ENCODE peak calls at places on chromosomes 2 and 18, in ten cellular contexts. One of them, this sample, is unnamed. For H3K9me3, the result is how much of the 10 kb centered on the place peaks cover.

GRCh38 chr2:73489053-73489452 is 103.4 kb downstream of the ALMS1 start:
- DNase-seq in neural progenitor cell: no peak
- DNase-seq in tibial nerve: no peak
- DNase-seq in OCI-LY7: no peak
- DNase-seq in Caco-2: no peak
- DNase-seq in CD8-positive, alpha-beta memory T cell: no peak
- DNase-seq in psoas muscle: no peak
- DNase-seq in CD4-positive, CD25-positive, alpha-beta regulatory T cell: no peak
- DNase-seq in uterus: no peak
- DNase-seq in body of pancreas: no peak
- DNase-seq in this sample: no peak

GRCh38 chr2:234952270-234953115 is 676 bp downstream of the SH3BP4 start:
- DNase-seq in neural progenitor cell: peak
- DNase-seq in body of pancreas: peak
- DNase-seq in CD4-positive, CD25-positive, alpha-beta regulatory T cell: no peak
- DNase-seq in CD8-positive, alpha-beta memory T cell: no peak
- DNase-seq in Caco-2: peak
- DNase-seq in uterus: no peak
- DNase-seq in OCI-LY7: no peak
- DNase-seq in tibial nerve: no peak
- DNase-seq in psoas muscle: no peak
- DNase-seq in this sample: no peak

GRCh38 chr2:113700186-113700841 is 56.1 kb downstream of the SLC35F5 start:
- DNase-seq in psoas muscle: no peak
- DNase-seq in Caco-2: peak
- DNase-seq in uterus: no peak
- DNase-seq in CD8-positive, alpha-beta memory T cell: peak
- DNase-seq in body of pancreas: no peak
- DNase-seq in neural progenitor cell: no peak
- DNase-seq in CD4-positive, CD25-positive, alpha-beta regulatory T cell: no peak
- DNase-seq in tibial nerve: no peak
- DNase-seq in OCI-LY7: peak
- DNase-seq in this sample: no peak

GRCh38 chr2:217489145-217489960 is 513.4 kb downstream of the TNS1 start:
- DNase-seq in Caco-2: no peak
- DNase-seq in uterus: peak
- DNase-seq in CD4-positive, CD25-positive, alpha-beta regulatory T cell: no peak
- DNase-seq in neural progenitor cell: peak
- DNase-seq in OCI-LY7: no peak
- DNase-seq in CD8-positive, alpha-beta memory T cell: no peak
- DNase-seq in body of pancreas: no peak
- DNase-seq in psoas muscle: no peak
- DNase-seq in tibial nerve: no peak
- DNase-seq in this sample: no peak

GRCh38 chr2:70901235-70902066 is 34.2 kb upstream of the ATP6V1B1 start:
- DNase-seq in tibial nerve: no peak
- DNase-seq in CD4-positive, CD25-positive, alpha-beta regulatory T cell: no peak
- DNase-seq in Caco-2: no peak
- DNase-seq in neural progenitor cell: peak
- DNase-seq in CD8-positive, alpha-beta memory T cell: no peak
- DNase-seq in body of pancreas: peak
- DNase-seq in OCI-LY7: no peak
- DNase-seq in psoas muscle: no peak
- DNase-seq in uterus: no peak
- DNase-seq in this sample: no peak

GRCh38 chr2:109087055-109087663 is 41.8 kb upstream of the SH3RF3 start:
- DNase-seq in CD8-positive, alpha-beta memory T cell: no peak
- DNase-seq in Caco-2: no peak
- DNase-seq in psoas muscle: no peak
- DNase-seq in OCI-LY7: no peak
- DNase-seq in body of pancreas: no peak
- DNase-seq in CD4-positive, CD25-positive, alpha-beta regulatory T cell: no peak
- DNase-seq in tibial nerve: no peak
- DNase-seq in uterus: no peak
- DNase-seq in neural progenitor cell: no peak
- DNase-seq in this sample: no peak

GRCh38 chr2:26740890-26741302 is 23.2 kb upstream of the SLC35F6 start:
- DNase-seq in tibial nerve: no peak
- DNase-seq in OCI-LY7: no peak
- DNase-seq in body of pancreas: no peak
- DNase-seq in CD4-positive, CD25-positive, alpha-beta regulatory T cell: no peak
- DNase-seq in psoas muscle: no peak
- DNase-seq in CD8-positive, alpha-beta memory T cell: peak
- DNase-seq in neural progenitor cell: peak
- DNase-seq in uterus: no peak
- DNase-seq in Caco-2: no peak
- DNase-seq in this sample: no peak

GRCh38 chr2:43488737-43489136 is 107.1 kb downstream of the THADA start:
- DNase-seq in CD4-positive, CD25-positive, alpha-beta regulatory T cell: no peak
- DNase-seq in body of pancreas: no peak
- DNase-seq in psoas muscle: no peak
- DNase-seq in tibial nerve: no peak
- DNase-seq in uterus: no peak
- DNase-seq in OCI-LY7: no peak
- DNase-seq in neural progenitor cell: no peak
- DNase-seq in Caco-2: no peak
- DNase-seq in CD8-positive, alpha-beta memory T cell: no peak
- DNase-seq in this sample: no peak

GRCh38 chr2:52368141-52368540 is 1336.2 kb upstream of the NRXN1 start:
- DNase-seq in CD4-positive, CD25-positive, alpha-beta regulatory T cell: no peak
- DNase-seq in body of pancreas: no peak
- DNase-seq in psoas muscle: no peak
- DNase-seq in neural progenitor cell: no peak
- DNase-seq in OCI-LY7: no peak
- DNase-seq in uterus: no peak
- DNase-seq in CD8-positive, alpha-beta memory T cell: no peak
- DNase-seq in tibial nerve: no peak
- DNase-seq in Caco-2: no peak
- DNase-seq in this sample: no peak

GRCh38 chr2:69298261-69298660 is 88.8 kb downstream of the GFPT1 start:
- DNase-seq in OCI-LY7: no peak
- DNase-seq in CD8-positive, alpha-beta memory T cell: no peak
- DNase-seq in tibial nerve: no peak
- DNase-seq in CD4-positive, CD25-positive, alpha-beta regulatory T cell: no peak
- DNase-seq in neural progenitor cell: no peak
- DNase-seq in psoas muscle: no peak
- DNase-seq in uterus: no peak
- DNase-seq in body of pancreas: no peak
- DNase-seq in Caco-2: no peak
- DNase-seq in this sample: no peak

GRCh38 chr2:206642075-206643025 is at the start of gene FAM237A:
- DNase-seq in OCI-LY7: peak
- DNase-seq in CD4-positive, CD25-positive, alpha-beta regulatory T cell: no peak
- DNase-seq in uterus: no peak
- DNase-seq in psoas muscle: peak
- DNase-seq in Caco-2: peak
- DNase-seq in neural progenitor cell: peak
- DNase-seq in tibial nerve: no peak
- DNase-seq in body of pancreas: peak
- DNase-seq in CD8-positive, alpha-beta memory T cell: no peak
- DNase-seq in this sample: no peak

GRCh38 chr2:172285760-172286159 is 141.6 kb upstream of the ITGA6 start:
- DNase-seq in body of pancreas: no peak
- DNase-seq in CD4-positive, CD25-positive, alpha-beta regulatory T cell: no peak
- DNase-seq in OCI-LY7: no peak
- DNase-seq in CD8-positive, alpha-beta memory T cell: no peak
- DNase-seq in tibial nerve: no peak
- DNase-seq in uterus: no peak
- DNase-seq in psoas muscle: no peak
- DNase-seq in Caco-2: no peak
- DNase-seq in neural progenitor cell: no peak
- DNase-seq in this sample: no peak
- H3K9me3 ChIP-seq in body of pancreas: under half
- H3K9me3 ChIP-seq in CD4-positive, CD25-positive, alpha-beta regulatory T cell: under half
- H3K9me3 ChIP-seq in OCI-LY7: under half
- H3K9me3 ChIP-seq in CD8-positive, alpha-beta memory T cell: under half
- H3K9me3 ChIP-seq in tibial nerve: under half
- H3K9me3 ChIP-seq in uterus: under half
- H3K9me3 ChIP-seq in psoas muscle: under half
- H3K9me3 ChIP-seq in Caco-2: under half
- H3K9me3 ChIP-seq in neural progenitor cell: under half
- H3K9me3 ChIP-seq in this sample: under half

GRCh38 chr2:13413989-13414388 is 697.3 kb downstream of the TRIB2 start:
- DNase-seq in tibial nerve: no peak
- DNase-seq in OCI-LY7: no peak
- DNase-seq in body of pancreas: no peak
- DNase-seq in uterus: no peak
- DNase-seq in psoas muscle: no peak
- DNase-seq in neural progenitor cell: no peak
- DNase-seq in CD8-positive, alpha-beta memory T cell: no peak
- DNase-seq in CD4-positive, CD25-positive, alpha-beta regulatory T cell: no peak
- DNase-seq in Caco-2: no peak
- DNase-seq in this sample: no peak
- H3K9me3 ChIP-seq in tibial nerve: under half
- H3K9me3 ChIP-seq in OCI-LY7: under half
- H3K9me3 ChIP-seq in body of pancreas: under half
- H3K9me3 ChIP-seq in uterus: under half
- H3K9me3 ChIP-seq in psoas muscle: under half
- H3K9me3 ChIP-seq in neural progenitor cell: under half
- H3K9me3 ChIP-seq in CD8-positive, alpha-beta memory T cell: under half
- H3K9me3 ChIP-seq in CD4-positive, CD25-positive, alpha-beta regulatory T cell: under half
- H3K9me3 ChIP-seq in Caco-2: under half
- H3K9me3 ChIP-seq in this sample: under half

DNA sequence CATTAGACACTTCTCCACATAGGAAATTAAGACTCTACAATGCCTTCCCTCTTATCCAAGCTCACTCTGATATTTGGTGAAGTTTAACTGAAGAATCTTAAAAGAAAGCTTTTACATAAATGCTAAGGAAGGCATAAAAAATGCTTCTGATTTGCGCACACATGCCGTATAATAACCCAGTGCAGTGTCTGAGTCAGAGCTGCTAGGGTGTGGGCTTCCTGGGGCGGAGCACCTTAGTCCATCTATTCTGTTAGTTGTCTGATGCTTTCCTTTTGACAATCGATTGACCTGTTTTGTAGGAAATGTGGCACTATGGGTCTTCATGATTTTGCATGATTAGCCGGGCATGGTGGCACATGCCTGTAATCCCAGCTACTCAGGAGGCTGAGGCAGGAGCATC is 231.5 kb downstream of the AFF3 start:
- DNase-seq in uterus: no peak
- DNase-seq in OCI-LY7: no peak
- DNase-seq in psoas muscle: no peak
- DNase-seq in neural progenitor cell: no peak
- DNase-seq in body of pancreas: no peak
- DNase-seq in CD8-positive, alpha-beta memory T cell: no peak
- DNase-seq in CD4-positive, CD25-positive, alpha-beta regulatory T cell: no peak
- DNase-seq in tibial nerve: no peak
- DNase-seq in Caco-2: no peak
- DNase-seq in this sample: no peak
- H3K9me3 ChIP-seq in uterus: under half
- H3K9me3 ChIP-seq in OCI-LY7: under half
- H3K9me3 ChIP-seq in psoas muscle: under half
- H3K9me3 ChIP-seq in neural progenitor cell: under half
- H3K9me3 ChIP-seq in body of pancreas: under half
- H3K9me3 ChIP-seq in CD8-positive, alpha-beta memory T cell: under half
- H3K9me3 ChIP-seq in CD4-positive, CD25-positive, alpha-beta regulatory T cell: under half
- H3K9me3 ChIP-seq in tibial nerve: under half
- H3K9me3 ChIP-seq in Caco-2: under half
- H3K9me3 ChIP-seq in this sample: under half

DNA sequence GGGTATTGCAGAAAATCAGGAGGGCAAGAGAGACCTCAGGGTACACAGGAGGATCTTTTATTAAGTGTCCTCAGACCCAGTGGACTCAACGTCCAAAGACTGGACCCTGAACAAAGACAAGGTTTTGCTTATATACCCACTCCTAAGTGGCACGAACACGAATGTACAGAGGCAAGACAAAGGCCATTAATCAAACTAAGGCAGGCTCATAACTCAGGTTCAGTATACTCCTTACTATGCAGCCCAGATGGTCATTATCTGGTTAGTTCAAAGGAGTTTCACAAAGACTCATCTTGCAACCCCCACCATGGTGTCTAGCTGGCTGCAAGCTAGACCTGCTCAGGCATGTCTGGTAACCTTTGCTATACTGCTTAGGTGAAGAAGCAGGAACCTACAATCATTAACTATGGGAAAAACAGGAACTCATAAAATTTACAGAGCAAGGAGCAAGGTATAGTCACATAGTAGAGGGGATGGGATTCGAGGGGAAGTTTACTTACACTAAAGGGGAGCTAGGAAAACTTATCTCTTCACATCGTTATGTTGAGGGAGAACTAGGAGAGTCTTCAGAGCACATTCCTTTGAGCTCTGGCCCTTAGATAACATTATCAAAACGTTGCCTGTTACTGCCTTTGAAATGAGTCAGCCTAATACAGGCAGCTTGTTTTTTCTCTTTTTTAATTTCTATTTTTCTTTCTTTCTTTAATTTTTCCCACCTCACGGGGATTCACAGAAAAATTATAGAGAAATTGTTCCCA is 33.9 kb downstream of the SLC4A3 start:
- DNase-seq in OCI-LY7: no peak
- DNase-seq in body of pancreas: no peak
- DNase-seq in neural progenitor cell: no peak
- DNase-seq in CD4-positive, CD25-positive, alpha-beta regulatory T cell: no peak
- DNase-seq in Caco-2: peak
- DNase-seq in CD8-positive, alpha-beta memory T cell: no peak
- DNase-seq in psoas muscle: no peak
- DNase-seq in uterus: no peak
- DNase-seq in tibial nerve: no peak
- DNase-seq in this sample: no peak
- H3K9me3 ChIP-seq in OCI-LY7: under half
- H3K9me3 ChIP-seq in body of pancreas: under half
- H3K9me3 ChIP-seq in neural progenitor cell: under half
- H3K9me3 ChIP-seq in CD4-positive, CD25-positive, alpha-beta regulatory T cell: under half
- H3K9me3 ChIP-seq in Caco-2: half or more
- H3K9me3 ChIP-seq in CD8-positive, alpha-beta memory T cell: under half
- H3K9me3 ChIP-seq in psoas muscle: under half
- H3K9me3 ChIP-seq in uterus: under half
- H3K9me3 ChIP-seq in tibial nerve: under half
- H3K9me3 ChIP-seq in this sample: under half

DNA sequence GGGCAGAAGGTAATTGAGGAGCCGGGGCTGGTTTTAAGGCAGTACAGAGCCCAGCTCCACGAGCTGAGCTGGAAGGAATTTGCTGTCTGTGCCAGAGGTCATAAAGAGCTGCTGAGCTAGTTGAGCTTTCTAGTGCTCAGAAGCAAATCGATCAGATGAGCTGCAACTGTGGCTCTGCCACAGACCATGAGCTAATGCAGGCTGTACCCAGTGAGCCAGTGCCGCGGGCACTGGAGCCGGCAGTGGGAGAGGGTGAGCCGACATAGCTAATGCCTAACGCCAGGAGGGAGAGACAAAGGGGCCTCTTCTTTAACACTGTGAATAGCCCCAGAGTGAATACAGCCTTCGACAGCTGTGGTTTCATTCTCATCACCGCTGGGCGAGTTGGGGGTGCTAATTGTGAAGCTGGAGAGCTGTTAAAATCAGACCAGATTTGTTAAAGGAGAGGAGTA is 410.1 kb upstream of the TCF4 start:
- DNase-seq in OCI-LY7: no peak
- DNase-seq in body of pancreas: peak
- DNase-seq in Caco-2: no peak
- DNase-seq in tibial nerve: no peak
- DNase-seq in CD8-positive, alpha-beta memory T cell: no peak
- DNase-seq in psoas muscle: no peak
- DNase-seq in uterus: no peak
- DNase-seq in CD4-positive, CD25-positive, alpha-beta regulatory T cell: no peak
- DNase-seq in neural progenitor cell: peak
- DNase-seq in this sample: no peak
- H3K9me3 ChIP-seq in OCI-LY7: under half
- H3K9me3 ChIP-seq in body of pancreas: under half
- H3K9me3 ChIP-seq in Caco-2: under half
- H3K9me3 ChIP-seq in tibial nerve: under half
- H3K9me3 ChIP-seq in CD8-positive, alpha-beta memory T cell: under half
- H3K9me3 ChIP-seq in psoas muscle: under half
- H3K9me3 ChIP-seq in uterus: under half
- H3K9me3 ChIP-seq in CD4-positive, CD25-positive, alpha-beta regulatory T cell: under half
- H3K9me3 ChIP-seq in neural progenitor cell: under half
- H3K9me3 ChIP-seq in this sample: under half